ENCODE peak calls at places on chromosome 9, in nine cellular contexts. Q, W, T, P, C, R, D, N and M are unnamed samples.

GRCh38 chr9:105302728-105303127 is 58.3 kb downstream of the SLC44A1 start:
- DNase-seq in R (no peak), W (no peak), N (no peak), D (no peak), P (no peak), Q (no peak), T (no peak), C (no peak), M (no peak)

GRCh38 chr9:4143951-4144717 is 155.7 kb downstream of the GLIS3 start:
- DNase-seq in W (no peak), T (peak; percentile 48), D (no peak), Q (no peak), R (peak; percentile 41), C (no peak), N (no peak), P (no peak), M (no peak)

GRCh38 chr9:113853333-113853732 is 22.8 kb upstream of the ZNF618 start:
- DNase-seq in P (no peak), W (no peak), C (no peak), Q (no peak), R (no peak), D (peak; percentile 22), T (no peak), N (no peak), M (no peak)

GRCh38 chr9:36956908-36957307 is 77.2 kb downstream of the PAX5 start:
- DNase-seq in N (no peak), W (no peak), P (no peak), T (no peak), D (no peak), R (no peak), C (no peak), Q (no peak), M (no peak)

GRCh38 chr9:134153450-134153849 is 10.9 kb downstream of the RNU6ATAC start:
- DNase-seq in Q (no peak), T (no peak), C (no peak), R (no peak), W (no peak), D (no peak), P (no peak), N (no peak), M (no peak)

GRCh38 chr9:16421534-16421933 is 448.9 kb downstream of the BNC2 start:
- DNase-seq in Q (no peak), D (no peak), N (peak; percentile 8), R (peak; percentile 53), P (no peak), W (no peak), T (peak; percentile 86), C (no peak), M (peak; percentile 61)

GRCh38 chr9:93288341-93288740 is 104.4 kb downstream of the WNK2 start:
- DNase-seq in Q (no peak), R (no peak), C (no peak), T (no peak), P (no peak), W (no peak), N (no peak), D (no peak), M (no peak)

GRCh38 chr9:129458155-129458661 is 162.7 kb downstream of the C9orf50 start:
- DNase-seq in C (peak; percentile 62), W (no peak), Q (peak; percentile 21), T (peak; percentile 65), P (peak; percentile 43), D (no peak), R (no peak), N (peak; percentile 78), M (peak; percentile 63)

GRCh38 chr9:121059998-121060636 is 10.0 kb upstream of the C5 start:
- DNase-seq in C (no peak), N (peak; percentile 37), R (peak; percentile 50), Q (no peak), D (peak; percentile 71), P (no peak), T (peak; percentile 87), W (no peak), M (peak; percentile 55)

GRCh38 chr9:93083592-93084470 is 12.2 kb upstream of the CARD19 start:
- DNase-seq in C (no peak), P (no peak), N (no peak), D (no peak), T (no peak), Q (no peak), W (no peak), R (no peak), M (no peak)

GRCh38 chr9:15373881-15374280 is 48.8 kb upstream of the SNAPC3 start:
- DNase-seq in P (no peak), D (no peak), N (no peak), Q (no peak), R (no peak), C (no peak), W (no peak), T (peak; percentile 80), M (no peak)

GRCh38 chr9:120412425-120412951 is 167.5 kb downstream of the CDK5RAP2 start:
- DNase-seq in R (no peak), W (no peak), P (no peak), N (peak; percentile 13), C (no peak), T (peak; percentile 58), Q (no peak), D (no peak), M (no peak)

GRCh38 chr9:2407450-2407849 is 214.1 kb upstream of the VLDLR start:
- DNase-seq in Q (no peak), D (no peak), W (no peak), P (no peak), R (no peak), T (no peak), C (no peak), N (no peak), M (no peak)

GRCh38 chr9:110114888-110115259 is 93.1 kb downstream of the C9orf152 start:
- DNase-seq in N (no peak), R (no peak), T (peak; percentile 45), Q (no peak), P (no peak), C (no peak), D (no peak), W (no peak), M (no peak)

GRCh38 chr9:96661711-96662110 is 6.6 kb upstream of the PRXL2C start:
- DNase-seq in N (no peak), Q (no peak), T (peak; percentile 47), W (no peak), P (no peak), R (no peak), C (no peak), D (no peak), M (no peak)

GRCh38 chr9:108130896-108131295 is 641.3 kb upstream of the KLF4 start:
- DNase-seq in T (no peak), R (no peak), P (no peak), Q (no peak), W (no peak), N (peak; percentile 75), D (no peak), C (no peak), M (no peak)

GRCh38 chr9:120439147-120439546 is 140.8 kb downstream of the CDK5RAP2 start:
- DNase-seq in C (no peak), N (no peak), R (no peak), P (no peak), T (peak; percentile 63), Q (no peak), D (peak; percentile 38), W (no peak), M (no peak)

GRCh38 chr9:15856591-15856990 is 303.7 kb downstream of the CCDC171 start:
- DNase-seq in N (no peak), R (peak; percentile 13), Q (no peak), D (no peak), C (no peak), W (no peak), T (peak; percentile 52), P (no peak), M (no peak)

GRCh38 chr9:12424243-12424642 is 268.9 kb upstream of the TYRP1 start:
- DNase-seq in Q (no peak), R (no peak), W (no peak), C (no peak), T (no peak), D (no peak), P (no peak), N (no peak), M (no peak)

GRCh38 chr9:134594376-134594941 is 47.1 kb upstream of the COL5A1 start:
- DNase-seq in W (no peak), R (no peak), N (no peak), D (no peak), C (no peak), T (no peak), P (no peak), Q (no peak), M (no peak)

GRCh38 chr9:115157245-115157674 is 39.3 kb upstream of the TNC start:
- DNase-seq in Q (no peak), P (no peak), W (no peak), D (peak; percentile 47), T (peak; percentile 83), C (no peak), N (no peak), R (peak; percentile 78), M (no peak)

GRCh38 chr9:134493471-134494272 is 147.9 kb upstream of the COL5A1 start:
- DNase-seq in Q (no peak), N (no peak), P (no peak), D (no peak), T (no peak), C (peak; percentile 17), R (no peak), W (no peak), M (no peak)

GRCh38 chr9:131885144-131885609 is 145.3 kb upstream of the RAPGEF1 start:
- DNase-seq in D (no peak), W (no peak), R (peak; percentile 16), P (no peak), T (no peak), N (peak; percentile 62), C (no peak), Q (no peak), M (peak; percentile 50)

GRCh38 chr9:68515304-68516017 is 25.2 kb downstream of the TMEM252 start:
- DNase-seq in R (peak; percentile 14), N (no peak), P (no peak), W (no peak), D (no peak), Q (no peak), C (no peak), T (peak; percentile 98), M (no peak)

GRCh38 chr9:127451681-127452480 is 571 bp downstream of the LRSAM1 start:
- DNase-seq in T (peak; percentile 52), R (no peak), N (no peak), D (peak; percentile 79), W (no peak), C (peak; percentile 67), P (peak; percentile 64), Q (peak; percentile 51), M (peak; percentile 61)

GRCh38 chr9:75824816-75825568 is 65.5 kb upstream of the PCSK5 start:
- DNase-seq in R (no peak), P (no peak), D (no peak), N (no peak), Q (no peak), T (no peak), C (no peak), W (no peak), M (no peak)

GRCh38 chr9:717722-718121 is 123.8 kb upstream of the DMRT1 start:
- DNase-seq in T (no peak), C (no peak), W (no peak), N (no peak), Q (no peak), R (no peak), P (no peak), D (no peak), M (no peak)

GRCh38 chr9:112029921-112030444 is 133.4 kb downstream of the UGCG start:
- DNase-seq in N (no peak), D (peak; percentile 67), P (no peak), W (no peak), C (no peak), T (peak; percentile 82), R (peak; percentile 65), Q (no peak), M (no peak)

GRCh38 chr9:128493424-128493823 is 11.1 kb upstream of the GLE1 start:
- DNase-seq in R (no peak), Q (no peak), P (no peak), W (no peak), T (no peak), C (no peak), D (no peak), N (no peak), M (peak; percentile 27)

GRCh38 chr9:123383512-123384170 is 27.6 kb downstream of the CRB2 start:
- DNase-seq in R (no peak), C (no peak), W (no peak), T (no peak), Q (no peak), D (no peak), P (no peak), N (no peak), M (no peak)